ENCODE peak calls at places on chromosome 14, in seven cellular contexts. S is endothelial cell of umbilical vein, G is transverse colon, Y is Peyer's patch, I is HepG2, A is esophagus squamous epithelium, W is lower leg skin. O is an unnamed sample.

GRCh38 chr14:73746540-73747385 is 32.6 kb upstream of the PNMA1 start:
- DNase-seq in S (no peak), W (no peak), Y (peak), A (no peak), I (no peak), G (no peak), O (no peak)

GRCh38 chr14:24172871-24173281 is 996 bp downstream of the REC8 start:
- DNase-seq in A (no peak), Y (peak), W (no peak), S (no peak), I (no peak), G (no peak), O (no peak)

GRCh38 chr14:105883066-105884005 is 357.0 kb downstream of the TMEM121 start:
- DNase-seq in I (no peak), Y (peak), S (no peak), W (peak), G (peak), A (no peak), O (peak)

GRCh38 chr14:92922883-92923743 is at the start of gene CHGA:
- DNase-seq in I (peak), S (peak), Y (peak), A (no peak), G (peak), W (no peak), O (peak)

GRCh38 chr14:76419399-76419798 is 43.5 kb downstream of the ESRRB start:
- DNase-seq in I (no peak), Y (no peak), G (no peak), A (no peak), W (no peak), S (no peak), O (no peak)

GRCh38 chr14:33282811-33283210 is 344.1 kb downstream of the NPAS3 start:
- DNase-seq in S (no peak), I (no peak), A (no peak), G (no peak), Y (no peak), W (no peak), O (no peak)

GRCh38 chr14:100726812-100727564 is at the start of gene DLK1:
- DNase-seq in S (no peak), I (no peak), Y (no peak), G (no peak), W (no peak), A (no peak), O (no peak)

GRCh38 chr14:49593016-49593415 is 5.7 kb upstream of the LRR1 start:
- DNase-seq in W (no peak), G (no peak), S (peak), Y (no peak), I (no peak), A (no peak), O (no peak)

GRCh38 chr14:65224799-65225198 is 122.5 kb upstream of the MAX start:
- DNase-seq in G (no peak), I (no peak), W (no peak), Y (no peak), S (no peak), A (no peak), O (no peak)

GRCh38 chr14:72554994-72555608 is 338.8 kb downstream of the DPF3 start:
- DNase-seq in S (no peak), W (no peak), A (no peak), Y (no peak), I (no peak), G (no peak), O (no peak)

GRCh38 chr14:55505846-55506245 is 65.4 kb upstream of the TBPL2 start:
- DNase-seq in S (no peak), A (no peak), G (no peak), Y (no peak), I (no peak), W (no peak), O (no peak)

GRCh38 chr14:51092965-51093364 is 1.9 kb downstream of the TRIM9 start:
- DNase-seq in A (no peak), W (no peak), S (no peak), I (no peak), Y (no peak), G (no peak), O (no peak)

GRCh38 chr14:54766276-54767138 is 136.1 kb downstream of the GCH1 start:
- DNase-seq in W (no peak), G (no peak), S (peak), Y (no peak), A (no peak), I (no peak), O (no peak)

GRCh38 chr14:73467800-73468199 is 9.5 kb upstream of the NUMB start:
- DNase-seq in W (peak), S (no peak), G (no peak), I (no peak), A (no peak), Y (no peak), O (no peak)

GRCh38 chr14:30295980-30296379 is 263.0 kb upstream of the G2E3 start:
- DNase-seq in G (no peak), A (no peak), S (no peak), Y (no peak), I (no peak), W (no peak), O (no peak)

DNA sequence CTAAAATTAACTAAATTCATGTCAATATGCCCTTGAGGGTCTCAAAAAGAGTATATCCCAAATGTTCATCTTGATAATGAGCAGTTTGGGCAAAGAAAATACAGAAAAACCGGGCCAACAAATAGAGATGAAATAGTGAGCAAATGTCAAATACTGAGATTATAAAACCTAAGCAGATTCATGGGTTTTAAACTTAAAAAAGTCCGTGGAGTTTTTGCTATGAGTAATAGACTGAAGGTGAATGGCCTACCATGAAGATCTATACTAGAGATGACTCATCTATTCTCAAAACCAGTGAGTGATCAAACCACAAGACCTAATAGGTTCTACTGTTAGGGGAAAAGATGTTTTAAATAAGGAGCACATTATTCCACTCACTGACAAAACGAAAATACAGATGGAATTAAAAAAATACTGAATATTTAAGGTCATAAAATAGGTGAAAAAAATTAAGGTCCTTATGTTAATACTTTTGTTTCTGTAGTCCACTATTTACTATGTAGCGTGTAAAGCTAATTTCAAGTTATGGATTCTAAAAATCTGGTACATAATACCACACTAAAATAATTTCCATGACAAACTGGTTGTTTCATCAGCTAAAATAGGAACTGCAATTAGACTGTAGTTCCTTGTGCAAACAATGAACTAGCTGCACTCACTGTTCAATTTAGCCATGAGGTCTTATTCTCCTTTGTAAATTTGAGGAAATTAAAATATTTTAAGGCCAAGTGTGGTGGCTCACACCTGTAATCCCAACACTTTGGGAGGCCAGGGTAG is 5.0 kb downstream of the HNRNPC start:
- DNase-seq in A (no peak), I (no peak), S (peak), W (no peak), Y (no peak), G (no peak), O (no peak)
- TF ChIP-seq POLR2A in A (no peak), I (no peak), S (no peak), W (no peak), Y (no peak), G (no peak), O (no peak)

DNA sequence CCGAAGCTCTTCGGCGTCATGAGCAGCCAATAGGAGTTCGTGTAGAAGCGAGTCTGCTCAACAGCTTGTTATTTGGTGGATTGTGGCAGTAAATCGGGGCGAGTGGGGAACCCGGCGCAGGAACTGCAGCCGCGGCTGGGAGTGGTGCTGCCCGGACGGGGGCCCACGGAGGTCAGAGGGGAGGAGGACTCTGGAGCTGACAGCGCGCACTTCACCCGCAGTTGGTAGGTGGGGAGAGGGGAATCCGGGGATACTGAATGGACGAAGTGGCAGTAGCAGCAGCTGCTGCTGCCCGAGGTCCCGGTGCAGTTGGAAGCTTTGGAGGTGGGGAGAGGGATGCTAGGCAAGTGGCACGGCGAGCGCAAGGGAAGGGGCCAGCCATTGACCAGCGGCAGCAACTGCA is at the start of gene ARID4A:
- DNase-seq in I (no peak), W (peak), A (peak), S (no peak), G (peak), Y (peak), O (peak)
- TF ChIP-seq POLR2A in I (peak), W (peak), A (no peak), S (no peak), G (peak), Y (peak), O (peak)

DNA sequence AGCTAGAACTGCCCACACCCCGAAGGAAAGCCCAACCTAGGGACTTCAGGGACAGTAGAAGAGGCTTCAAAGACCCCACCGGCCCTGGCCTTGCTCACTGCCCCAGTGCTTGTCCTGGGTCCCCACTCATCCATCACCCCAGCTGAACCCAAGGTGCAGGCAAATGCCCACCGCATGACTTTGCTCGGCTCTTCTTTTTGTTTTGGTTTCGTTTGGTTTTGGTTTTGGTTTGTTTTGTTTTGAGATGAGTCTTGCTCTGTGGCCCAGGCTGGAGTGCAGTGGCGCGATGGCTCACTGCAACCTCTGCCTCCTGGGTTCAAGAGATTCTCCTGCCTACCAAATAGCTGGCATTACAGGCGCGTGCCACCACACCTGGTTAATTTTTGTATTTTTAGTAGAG is 9.0 kb downstream of the CCDC85C start:
- DNase-seq in A (no peak), W (no peak), G (no peak), Y (no peak), I (no peak), S (no peak), O (no peak)
- TF ChIP-seq POLR2A in A (no peak), W (no peak), G (no peak), Y (no peak), I (no peak), S (no peak), O (no peak)

GRCh38 chr14:104080557-104081492 is 4.7 kb upstream of the ASPG start:
- DNase-seq in W (no peak), A (no peak), G (peak), Y (peak), S (no peak), I (no peak), O (no peak)

GRCh38 chr14:104084251-104085002 is 1.1 kb upstream of the ASPG start:
- DNase-seq in W (no peak), I (no peak), Y (no peak), A (no peak), S (no peak), G (no peak), O (no peak)

GRCh38 chr14:104081493-104081835 is 4.0 kb upstream of the ASPG start:
- DNase-seq in G (no peak), S (no peak), A (no peak), Y (no peak), I (no peak), W (no peak), O (no peak)

GRCh38 chr14:104082807-104083206 is 2.7 kb upstream of the ASPG start:
- DNase-seq in G (peak), Y (peak), A (no peak), W (no peak), I (no peak), S (no peak), O (peak)

DNA sequence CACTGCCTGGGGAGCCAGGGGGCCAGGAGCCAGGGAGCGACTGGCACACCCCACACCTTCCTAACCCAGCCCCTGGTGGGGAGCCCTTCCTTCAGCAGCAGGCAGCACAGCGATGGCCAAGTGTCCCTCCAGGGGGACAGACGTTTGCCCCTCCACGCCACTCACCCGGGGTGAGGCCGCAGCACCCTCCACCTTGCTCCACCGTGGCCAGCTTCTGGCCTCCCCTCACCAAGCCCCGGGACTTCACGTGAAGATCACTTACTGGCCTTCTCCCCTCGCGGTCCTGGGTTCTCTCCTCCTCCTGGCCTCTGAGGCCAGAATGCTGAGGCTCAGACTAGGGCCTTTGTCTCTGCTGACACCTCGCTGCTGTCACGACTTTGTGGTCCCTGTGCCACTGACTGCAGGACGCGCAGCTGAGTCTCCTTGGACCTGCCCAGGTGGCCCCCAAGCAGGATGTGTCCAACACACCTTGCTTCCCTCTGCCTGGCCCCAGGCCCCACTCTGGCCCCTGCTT is 3.5 kb upstream of the ASPG start:
- DNase-seq in G (no peak), Y (no peak), I (no peak), W (no peak), A (no peak), S (no peak), O (no peak)
- TF ChIP-seq POLR2A in G (no peak), Y (no peak), I (no peak), W (no peak), A (no peak), S (no peak), O (no peak)

GRCh38 chr14:103057028-103057371 is 349 bp downstream of the CDC42BPB start:
- DNase-seq in W (no peak), Y (no peak), S (peak), G (no peak), A (no peak), I (no peak), O (no peak)
- TF ChIP-seq POLR2A in W (no peak), Y (no peak), S (peak), G (no peak), A (no peak), I (no peak), O (no peak)

DNA sequence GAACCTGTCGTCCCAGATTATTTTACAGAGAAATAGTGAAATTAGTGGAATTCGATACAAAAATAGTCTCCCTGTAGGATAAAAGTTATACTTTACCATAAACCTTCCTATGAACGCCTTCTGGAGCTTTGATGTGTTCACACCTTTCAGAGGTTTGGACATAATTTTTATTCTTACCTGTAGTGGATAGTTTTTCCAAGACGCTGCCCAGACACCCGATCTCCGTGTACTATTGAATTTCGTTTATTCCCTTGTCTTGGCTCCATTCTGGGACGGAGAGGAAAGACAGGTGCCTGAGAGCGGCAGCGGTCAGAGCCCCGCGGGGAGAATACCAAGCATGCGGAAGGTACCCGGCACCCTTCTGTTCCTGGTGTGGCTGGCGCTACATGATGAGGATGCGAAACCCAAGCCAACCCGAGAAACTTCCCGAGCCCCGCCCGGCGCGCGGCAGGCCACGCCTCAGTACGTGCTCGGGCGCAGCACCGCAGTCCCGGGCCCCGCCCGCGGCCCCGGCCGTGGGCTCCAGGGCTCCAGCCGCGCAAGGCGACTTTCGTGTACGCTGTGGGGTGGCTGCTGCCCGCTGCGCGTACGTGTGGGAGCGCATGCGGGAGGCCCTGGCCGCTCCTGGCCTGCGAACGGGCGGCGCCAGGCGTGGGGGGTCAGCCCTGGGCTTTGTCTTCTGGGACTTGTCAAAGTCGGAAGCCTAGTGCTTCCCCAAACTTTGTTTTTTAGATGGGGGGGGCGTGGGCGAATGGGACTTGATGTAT is 11.3 kb upstream of the SNAPC1 start:
- DNase-seq in A (peak), W (peak), Y (peak), G (peak), S (peak), I (no peak), O (peak)
- TF ChIP-seq POLR2A in A (no peak), W (peak), Y (peak), G (peak), S (peak), I (no peak), O (no peak)

DNA sequence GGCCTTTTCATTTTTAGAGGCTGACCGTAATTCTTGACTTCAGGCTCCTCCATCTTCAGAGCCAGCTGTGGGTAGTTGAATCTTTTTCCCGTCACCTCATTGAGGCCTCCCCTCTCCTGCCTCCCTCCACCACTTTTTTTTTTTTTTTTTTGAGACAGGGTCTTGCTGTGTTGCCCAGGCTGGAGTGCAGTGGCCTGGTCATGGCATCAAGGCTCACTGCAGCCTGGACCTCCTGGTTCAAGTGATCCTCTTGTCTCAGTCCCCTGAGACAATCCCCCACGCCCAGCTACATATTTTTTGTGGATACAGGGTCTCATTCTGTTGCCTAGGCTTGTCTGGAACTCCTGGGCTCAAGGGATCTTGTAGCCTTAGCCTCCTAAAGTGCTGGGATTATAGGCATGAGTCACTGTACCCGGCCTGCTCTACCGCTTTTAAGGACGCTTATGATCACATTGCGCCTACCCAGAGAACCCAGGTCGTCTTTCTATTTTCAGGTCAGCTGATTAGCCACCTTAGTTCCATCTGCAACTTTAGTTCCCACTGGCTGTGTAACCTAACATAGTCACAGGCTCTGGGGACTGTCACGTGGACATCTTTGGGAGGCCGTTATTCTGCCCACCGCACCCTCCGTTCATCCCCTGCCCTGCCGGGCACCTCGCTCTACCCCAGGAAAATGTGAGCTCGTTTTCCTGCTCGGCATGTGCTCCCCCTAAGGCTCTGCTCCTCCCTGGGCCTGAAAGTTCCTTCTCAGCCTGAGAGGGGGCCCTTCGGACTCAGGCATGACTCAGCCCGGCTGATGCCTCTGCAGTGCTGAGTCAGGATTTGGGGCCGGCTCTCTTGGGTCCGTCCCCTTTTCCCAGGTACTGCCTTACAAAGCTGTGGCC is 13.4 kb downstream of the TNFAIP2 start:
- DNase-seq in A (no peak), Y (no peak), W (no peak), S (no peak), I (no peak), G (no peak), O (no peak)
- TF ChIP-seq POLR2A in A (no peak), Y (no peak), W (no peak), S (no peak), I (no peak), G (no peak), O (no peak)